ENCODE peak calls at places on chromosomes 12 and 14, in five cellular contexts. D is H1, M is transverse colon, E is prostate gland, G is Panc1. U is an unnamed sample.

GRCh38 chr12:107126688-107127481 is 33.5 kb upstream of the CRY1 start:
- DNase-seq in D (no peak), M (no peak), E (no peak), G (no peak), U (no peak)

GRCh38 chr14:88825078-88825458 is 617 bp downstream of the TTC8 start:
- DNase-seq in D (no peak), M (no peak), E (no peak), G (no peak), U (no peak)

GRCh38 chr12:124734224-124734788 is 129.4 kb downstream of the SCARB1 start:
- DNase-seq in D (peak; percentile 49), M (no peak), E (no peak), G (no peak), U (no peak)

GRCh38 chr12:53011889-53012288 is 5.6 kb downstream of the EIF4B start:
- DNase-seq in D (no peak), M (no peak), E (no peak), G (no peak), U (no peak)

GRCh38 chr12:117118838-117119591 is 19.8 kb upstream of the TESC start:
- DNase-seq in D (no peak), M (no peak), E (no peak), G (no peak), U (no peak)

GRCh38 chr12:54522213-54522612 is 24.7 kb downstream of the NCKAP1L start:
- DNase-seq in D (no peak), M (no peak), E (no peak), G (no peak), U (no peak)

GRCh38 chr14:97584528-97584927 is 787.3 kb downstream of the VRK1 start:
- DNase-seq in D (no peak), M (no peak), E (no peak), G (no peak), U (no peak)

GRCh38 chr12:23455283-23455682 is 494.2 kb downstream of the SOX5 start:
- DNase-seq in D (no peak), M (no peak), E (no peak), G (no peak), U (no peak)

GRCh38 chr12:103801709-103802585 is 39.1 kb downstream of the NT5DC3 start:
- DNase-seq in D (no peak), M (no peak), E (no peak), G (no peak), U (no peak)

DNA sequence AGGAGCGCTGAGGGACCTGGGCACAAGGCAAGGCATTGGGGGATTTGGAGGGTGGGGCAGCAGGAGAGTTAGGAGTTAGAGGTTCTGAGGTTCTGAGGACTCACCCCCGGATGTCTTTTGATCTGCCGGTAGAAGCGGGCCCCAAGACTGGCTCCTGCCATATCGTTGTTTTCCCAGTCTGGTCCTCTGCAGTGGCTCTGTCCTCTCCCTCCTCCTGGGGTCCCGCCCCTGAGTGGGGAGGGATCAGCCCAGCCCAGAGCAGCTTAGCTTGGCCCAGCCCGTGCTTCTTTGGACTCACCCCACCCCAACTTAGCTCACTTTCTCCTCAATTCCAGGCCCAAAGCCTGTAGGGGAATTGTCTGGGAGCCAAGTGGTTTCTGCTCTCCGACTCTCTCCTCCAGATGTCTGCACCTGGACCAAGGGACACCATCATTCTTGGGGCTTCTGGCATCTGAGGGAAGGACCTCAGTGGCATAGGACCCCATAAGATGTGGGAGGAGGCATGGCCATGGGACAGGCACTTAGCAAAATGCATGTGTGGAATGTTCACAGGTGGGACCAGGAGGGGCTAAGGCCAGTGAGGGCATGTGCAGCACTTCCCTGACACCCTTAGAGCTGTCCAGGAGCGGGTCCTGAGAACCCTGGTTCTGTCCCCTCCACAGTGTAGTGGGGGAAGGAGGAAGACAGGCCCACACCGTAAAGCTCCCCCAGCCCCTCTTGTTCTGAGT is 7.6 kb downstream of the SHMT2 start:
- DNase-seq in D (no peak), M (no peak), E (no peak), G (no peak), U (no peak)
- TF ChIP-seq POLR2AphosphoS5 in D (no peak), M (no peak), E (no peak), G (no peak), U (no peak)

GRCh38 chr12:104958009-104958945 is at the start of gene SLC41A2:
- DNase-seq in D (peak; percentile 43), M (peak; percentile 88), E (peak; percentile 46), G (peak; percentile 60), U (peak; percentile 63)

GRCh38 chr12:104958946-104959841 is 1.1 kb upstream of the SLC41A2 start:
- DNase-seq in D (no peak), M (no peak), E (no peak), G (no peak), U (no peak)

GRCh38 chr12:104955703-104956102 is 2.4 kb downstream of the SLC41A2 start:
- DNase-seq in D (no peak), M (no peak), E (no peak), G (no peak), U (no peak)

GRCh38 chr12:104957388-104958008 is 592 bp downstream of the SLC41A2 start:
- DNase-seq in D (no peak), M (peak; percentile 54), E (no peak), G (no peak), U (no peak)

GRCh38 chr12:104956870-104957301 is 1.2 kb downstream of the SLC41A2 start:
- DNase-seq in D (no peak), M (no peak), E (no peak), G (no peak), U (no peak)
- H3K4me3 ChIP-seq in D (no peak overlapping the region), M (peak overlapping the region; percentile 87), E (no peak overlapping the region), G (peak overlapping the region; percentile 83), U (peak overlapping the region; percentile 86)

GRCh38 chr14:49677643-49678042 is 10.4 kb downstream of the POLE2 start:
- DNase-seq in D (no peak), M (no peak), E (no peak), G (no peak), U (no peak)

GRCh38 chr14:49673586-49673985 is 14.4 kb downstream of the POLE2 start:
- DNase-seq in D (no peak), M (no peak), E (no peak), G (no peak), U (no peak)

GRCh38 chr14:49679271-49679670 is 8.7 kb downstream of the POLE2 start:
- DNase-seq in D (no peak), M (no peak), E (no peak), G (no peak), U (no peak)
- TF ChIP-seq POLR2AphosphoS5 in D (no peak), M (no peak), E (no peak), G (no peak), U (no peak)

GRCh38 chr12:64036414-64036813 is 185.7 kb downstream of the KICS2 start:
- DNase-seq in D (no peak), M (no peak), E (no peak), G (no peak), U (no peak)

GRCh38 chr12:64042901-64043300 is 179.2 kb downstream of the KICS2 start:
- DNase-seq in D (no peak), M (no peak), E (no peak), G (no peak), U (no peak)

GRCh38 chr12:64044171-64044570 is 177.9 kb downstream of the KICS2 start:
- DNase-seq in D (no peak), M (no peak), E (no peak), G (no peak), U (no peak)

GRCh38 chr12:64034901-64035576 is 187.1 kb downstream of the KICS2 start:
- DNase-seq in D (no peak), M (no peak), E (no peak), G (no peak), U (no peak)

GRCh38 chr12:64039285-64039871 is 182.7 kb downstream of the KICS2 start:
- DNase-seq in D (no peak), M (peak; percentile 61), E (peak; percentile 5), G (peak; percentile 38), U (no peak)
- H3K4me3 ChIP-seq in D (no peak overlapping the region), M (no peak overlapping the region), E (no peak overlapping the region), G (peak overlapping the region; percentile 41), U (peak overlapping the region; percentile 15)

GRCh38 chr12:70722584-70723343 is 85.5 kb upstream of the PTPRB start:
- DNase-seq in D (no peak), M (no peak), E (no peak), G (no peak), U (no peak)
- TF ChIP-seq POLR2AphosphoS5 in D (no peak), M (no peak), E (no peak), G (no peak), U (no peak)

DNA sequence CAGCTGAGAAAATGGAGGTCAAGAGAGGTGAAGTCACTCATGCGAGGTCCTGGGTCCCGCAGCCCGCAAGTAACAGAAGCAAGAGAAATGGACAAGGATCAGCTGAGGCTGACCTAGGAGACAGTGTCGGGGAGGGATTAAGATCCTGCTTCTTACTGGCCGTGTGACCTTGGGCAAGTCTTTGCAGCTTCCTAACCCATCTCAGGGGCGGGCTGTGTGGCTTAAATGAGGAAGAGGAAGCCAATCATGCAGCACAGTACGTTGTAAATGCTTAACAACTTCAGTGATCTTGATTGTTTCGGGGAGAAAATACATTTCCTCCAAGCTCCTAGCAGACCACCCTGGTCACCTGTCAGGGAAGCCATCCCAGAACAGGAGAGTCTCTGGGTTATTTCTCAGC is 7.1 kb upstream of the PGF start:
- DNase-seq in D (no peak), M (no peak), E (no peak), G (no peak), U (no peak)
- H3K4me3 ChIP-seq in D (no peak overlapping the region), M (no peak overlapping the region), E (no peak overlapping the region), G (no peak overlapping the region), U (no peak overlapping the region)

GRCh38 chr12:8612629-8613028 is at the start of gene AICDA:
- DNase-seq in D (no peak), M (no peak), E (no peak), G (no peak), U (no peak)
- TF ChIP-seq POLR2AphosphoS5 in D (no peak), M (no peak), E (no peak), G (no peak), U (no peak)

GRCh38 chr14:104117341-104118005 is 20.9 kb upstream of the KIF26A start:
- DNase-seq in D (no peak), M (no peak), E (no peak), G (no peak), U (no peak)
- H3K4me3 ChIP-seq in D (peak overlapping the region; percentile 62), M (peak overlapping the region; percentile 52), E (peak overlapping the region; percentile 45), G (no peak overlapping the region), U (peak overlapping the region; percentile 59)

DNA sequence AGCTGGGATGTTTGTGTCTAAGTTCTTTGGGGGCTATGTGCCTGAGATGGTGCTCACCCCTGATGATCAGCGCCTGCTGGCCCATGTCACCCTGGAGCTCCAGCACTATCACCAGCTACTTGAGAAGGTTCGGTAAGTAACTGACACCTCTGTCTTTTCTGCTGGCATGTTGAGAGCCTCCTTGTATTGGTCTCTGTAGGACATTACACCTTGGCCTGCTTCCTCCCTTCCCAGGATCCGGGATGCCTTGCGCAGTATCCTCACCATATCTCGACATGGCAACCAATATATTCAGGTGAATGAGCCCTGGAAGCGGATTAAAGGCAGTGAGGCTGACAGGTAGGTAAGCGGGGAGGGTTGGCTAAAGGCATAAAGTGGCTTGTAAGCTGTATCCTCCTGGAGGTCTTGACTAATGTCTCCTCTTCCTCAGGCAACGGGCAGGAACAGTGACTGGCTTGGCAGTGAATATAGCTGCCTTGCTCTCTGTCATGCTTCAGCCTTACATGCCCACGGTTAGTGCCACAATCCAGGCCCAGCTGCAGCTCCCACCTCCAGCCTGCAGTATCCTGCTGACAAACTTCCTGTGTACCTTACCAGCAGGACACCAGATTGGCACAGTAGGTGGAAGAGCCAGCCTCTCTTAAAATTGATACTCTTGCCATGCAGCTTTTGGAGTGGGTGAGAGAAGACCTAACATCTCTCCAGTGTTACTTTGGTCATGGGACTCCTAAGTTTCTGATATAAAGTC is 5.4 kb downstream of the DDIT3 start:
- DNase-seq in D (no peak), M (no peak), E (no peak), G (peak; percentile 39), U (no peak)
- TF ChIP-seq POLR2AphosphoS5 in D (peak; percentile 23), M (no peak), E (peak; percentile 63), G (no peak), U (no peak)

U was measured in breast epithelium.